ENCODE peak calls at places on chromosome 22, in four cellular contexts. F is aorta, W is fibroblast of mammary gland, I is left ventricle myocardium inferior. B is an unnamed sample.

GRCh38 chr22:20186183-20186870 is 35.5 kb upstream of the CCDC188 start:
- DNase-seq in F (no peak), I (no peak), W (no peak), B (no peak)

GRCh38 chr22:42591987-42592386 is 22.7 kb downstream of the POLDIP3 start:
- DNase-seq in W (no peak), I (no peak), F (no peak), B (no peak)

GRCh38 chr22:46738642-46738960 is 549 bp upstream of the CERK start:
- DNase-seq in F (peak; percentile 53), I (no peak), W (no peak), B (no peak)

GRCh38 chr22:20763630-20764029 is 10.3 kb upstream of the SERPIND1 start:
- DNase-seq in F (no peak), W (peak; percentile 60), I (no peak), B (no peak)

GRCh38 chr22:43824724-43825485 is 12.8 kb upstream of the EFCAB6 start:
- DNase-seq in F (no peak), W (no peak), I (no peak), B (no peak)

GRCh38 chr22:17258015-17258827 is 39.0 kb upstream of the ADA2 start:
- DNase-seq in W (no peak), I (peak; percentile 69), F (peak; percentile 65), B (no peak)

GRCh38 chr22:49827853-49828598 is at the start of gene BRD1:
- DNase-seq in W (peak; percentile 50), I (peak; percentile 70), F (peak; percentile 72), B (peak; percentile 61)

GRCh38 chr22:40258463-40259046 is 80.8 kb downstream of the TNRC6B start:
- DNase-seq in W (peak; percentile 81), I (no peak), F (no peak), B (peak; percentile 40)

GRCh38 chr22:45503816-45504702 is 1.4 kb downstream of the FBLN1 start:
- DNase-seq in F (peak; percentile 44), I (no peak), W (peak; percentile 69), B (peak; percentile 72)

GRCh38 chr22:22390989-22391388 is 117.6 kb downstream of the ZNF280B start:
- DNase-seq in F (no peak), W (no peak), I (no peak), B (no peak)

GRCh38 chr22:44398791-44399190 is 86.0 kb upstream of the SHISAL1 start:
- DNase-seq in I (peak; percentile 7), F (no peak), W (no peak), B (no peak)

GRCh38 chr22:40723396-40723933 is 44.2 kb downstream of the MCHR1 start:
- DNase-seq in F (no peak), W (no peak), I (no peak), B (no peak)

GRCh38 chr22:25745341-25746011 is 3.5 kb downstream of the MYO18B start:
- DNase-seq in I (no peak), W (peak; percentile 86), F (no peak), B (peak; percentile 58)

GRCh38 chr22:48574776-48575566 is 1252.7 kb downstream of the BRD1 start:
- DNase-seq in F (peak; percentile 64), I (no peak), W (no peak), B (no peak)

GRCh38 chr22:48579035-48579914 is 1248.4 kb downstream of the BRD1 start:
- DNase-seq in F (peak; percentile 61), W (no peak), I (no peak), B (no peak)

GRCh38 chr22:37680191-37680851 is 4.9 kb downstream of the LGALS1 start:
- DNase-seq in W (peak; percentile 55), I (no peak), F (no peak), B (peak; percentile 23)

GRCh38 chr22:49976439-49977175 is 16.0 kb downstream of the PIM3 start:
- DNase-seq in W (no peak), I (no peak), F (no peak), B (no peak)

GRCh38 chr22:18110194-18110943 is at the start of gene TUBA8:
- DNase-seq in I (peak; percentile 65), W (no peak), F (no peak), B (peak; percentile 16)

GRCh38 chr22:31584804-31585160 is 77.2 kb downstream of the PISD start:
- DNase-seq in W (no peak), F (no peak), I (no peak), B (no peak)

GRCh38 chr22:47015589-47016178 is 253.2 kb downstream of the TBC1D22A start:
- DNase-seq in W (no peak), I (no peak), F (no peak), B (no peak)

GRCh38 chr22:49659924-49660315 is 167.8 kb downstream of the BRD1 start:
- DNase-seq in I (no peak), W (no peak), F (peak; percentile 44), B (no peak)

B was measured in IMR-90.